ENCODE peak calls at places on chromosome 9, in four cellular contexts. G is WTC11, S is K562, W is HepG2. F is an unnamed sample.
A peak's percentile ranks its signal among the peaks of the same experiment; 100 is the strongest.

GRCh38 chr9:97412628-97413382 is 909 bp downstream of the TDRD7 start:
- DNase-seq in G (no peak), S (no peak), W (no peak), F (peak; percentile 31)

GRCh38 chr9:76818271-76818670 is 54.0 kb downstream of the PCA3 start:
- DNase-seq in G (no peak), S (no peak), W (peak; percentile 15), F (peak; percentile 26)

GRCh38 chr9:122180633-122181032 is 20.9 kb downstream of the MORN5 start:
- DNase-seq in G (no peak), S (peak; percentile 52), W (peak; percentile 60), F (no peak)

GRCh38 chr9:120899490-120900037 is 22.6 kb upstream of the PHF19 start:
- DNase-seq in G (no peak), S (peak; percentile 31), W (no peak), F (no peak)

GRCh38 chr9:135198889-135199288 is 111.4 kb downstream of the OLFM1 start:
- DNase-seq in G (peak; percentile 43), S (no peak), W (no peak), F (no peak)

GRCh38 chr9:134066923-134067851 is 639 bp downstream of the BRD3 start:
- DNase-seq in G (no peak), S (peak; percentile 71), W (no peak), F (peak; percentile 54)

GRCh38 chr9:132516911-132517310 is 65.5 kb upstream of the BARHL1 start:
- DNase-seq in G (no peak), S (no peak), W (no peak), F (no peak)

GRCh38 chr9:14423816-14424261 is 109.9 kb upstream of the NFIB start:
- DNase-seq in G (no peak), S (no peak), W (no peak), F (no peak)

GRCh38 chr9:34430843-34431437 is 27.4 kb downstream of the FAM219A start:
- DNase-seq in G (peak; percentile 65), S (peak; percentile 29), W (peak; percentile 25), F (peak; percentile 39)

DNA sequence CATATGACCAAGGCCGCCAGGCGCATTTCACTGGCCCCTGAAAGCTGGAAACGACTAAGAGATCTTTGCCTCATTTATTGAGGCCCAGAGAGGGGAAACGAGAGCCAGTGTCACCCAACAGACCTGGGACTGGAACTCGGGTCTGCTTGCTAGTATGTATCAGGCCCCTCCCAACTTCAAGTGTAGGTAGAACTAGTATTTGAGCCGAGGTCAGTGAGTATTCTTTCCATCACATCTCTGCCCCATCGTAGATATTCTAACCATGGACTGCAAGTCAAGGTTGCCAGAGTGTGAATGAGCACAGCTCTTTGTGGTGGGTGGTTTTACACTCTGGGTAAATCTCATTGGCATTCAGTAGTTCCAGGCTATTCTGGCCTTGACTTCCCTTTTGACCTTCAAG is 42.2 kb downstream of the GPR107 start:
- DNase-seq in G (no peak), S (no peak), W (no peak), F (no peak)
- TF ChIP-seq ELF4 in G (no peak), S (no peak), W (no peak), F (no peak)

GRCh38 chr9:127130235-127130634 is 7.8 kb upstream of the ANGPTL2 start:
- DNase-seq in G (no peak), S (no peak), W (no peak), F (no peak)

GRCh38 chr9:127132375-127132774 is 9.9 kb upstream of the ANGPTL2 start:
- DNase-seq in G (no peak), S (no peak), W (no peak), F (no peak)

GRCh38 chr9:127132921-127133647 is 10.6 kb upstream of the ANGPTL2 start:
- DNase-seq in G (peak; percentile 42), S (no peak), W (no peak), F (no peak)

GRCh38 chr9:127130661-127131538 is 8.5 kb upstream of the ANGPTL2 start:
- DNase-seq in G (no peak), S (no peak), W (peak; percentile 40), F (no peak)

DNA sequence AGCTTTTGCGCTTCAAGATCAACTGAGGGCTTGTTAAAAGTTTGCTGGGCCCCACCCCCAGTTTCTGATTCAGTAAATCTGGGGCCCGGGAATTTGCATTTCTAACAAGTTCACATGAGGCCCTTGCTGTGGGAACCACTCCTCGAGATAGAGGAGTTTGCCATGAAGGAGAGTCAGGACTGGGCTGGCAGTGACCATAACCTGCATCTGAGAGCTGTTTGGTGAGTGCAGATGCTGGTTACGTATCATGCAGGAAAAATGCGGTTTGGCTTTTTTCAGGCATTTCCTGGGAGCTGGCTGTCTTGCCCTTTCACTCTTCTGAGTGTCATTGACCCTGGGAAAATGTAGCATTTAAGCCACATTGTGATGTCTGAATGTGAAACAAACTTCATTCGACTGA is 9.4 kb upstream of the ANGPTL2 start:
- DNase-seq in G (no peak), S (no peak), W (no peak), F (no peak)
- TF ChIP-seq ELF4 in G (no peak), S (no peak), W (no peak), F (no peak)

DNA sequence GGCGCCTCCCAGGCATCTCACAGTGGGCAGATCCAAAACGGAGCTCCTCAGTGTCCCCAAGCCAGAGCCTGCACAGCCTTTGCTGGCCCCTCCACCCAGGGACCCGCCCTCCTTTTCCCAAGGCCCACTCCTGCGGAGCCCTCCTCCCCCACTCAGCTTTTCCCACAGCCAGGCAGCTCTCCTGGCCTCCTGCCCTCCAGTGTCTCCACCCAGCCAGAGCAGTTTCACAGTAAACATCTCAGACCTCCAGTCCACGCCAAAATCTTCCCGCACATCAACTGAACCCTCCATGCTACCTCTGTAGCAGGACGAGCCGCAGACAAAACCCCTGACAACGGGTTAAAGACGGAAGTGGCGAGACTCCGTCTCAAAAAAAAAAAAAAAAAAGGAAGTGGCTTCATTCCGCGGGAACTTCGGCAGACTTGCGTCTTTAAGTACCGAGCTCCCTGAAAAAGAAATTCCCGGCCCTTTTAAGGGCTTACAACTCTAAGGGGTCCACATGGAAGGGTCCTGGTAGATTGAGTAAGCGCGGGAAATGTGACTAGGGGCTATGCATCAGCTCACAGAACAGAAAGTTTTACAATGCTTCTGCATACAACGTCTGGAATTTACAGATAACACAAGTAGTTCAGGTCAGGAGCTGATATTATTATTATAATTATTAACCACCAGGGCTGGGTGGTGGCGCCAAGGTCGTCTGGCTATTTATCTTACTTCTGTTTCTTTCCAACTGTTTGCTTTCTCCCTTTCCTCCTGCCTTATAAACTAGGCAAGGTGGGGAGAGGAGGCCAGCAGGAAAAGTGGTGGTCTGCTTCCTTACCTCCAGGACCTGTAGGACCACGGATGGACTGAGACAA is 11.4 kb upstream of the GRIN1 start:
- DNase-seq in G (no peak), S (peak; percentile 43), W (peak; percentile 65), F (no peak)
- TF ChIP-seq ELF4 in G (no peak), S (no peak), W (no peak), F (no peak)

DNA sequence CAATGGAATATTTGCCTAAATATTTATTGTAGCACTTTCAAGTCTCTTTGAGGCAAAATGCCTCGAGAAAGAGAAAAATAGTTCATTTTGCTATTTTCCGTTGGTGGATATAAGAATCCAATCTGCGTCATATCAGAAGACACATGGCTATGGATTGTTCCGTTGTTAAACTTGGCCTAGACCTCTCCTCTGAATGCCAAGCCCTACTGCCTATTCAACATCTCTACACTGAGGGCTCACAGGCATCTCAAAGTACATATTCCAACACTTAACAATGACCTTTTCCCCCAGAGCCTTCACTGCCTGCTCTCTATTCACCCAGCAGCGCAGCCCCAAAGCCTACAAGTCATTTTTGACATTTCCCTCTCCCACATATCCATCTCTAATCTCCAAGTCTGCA is 350.1 kb downstream of the GLIS3 start:
- DNase-seq in G (no peak), S (no peak), W (no peak), F (no peak)
- TF ChIP-seq ELF4 in G (no peak), S (no peak), W (no peak), F (no peak)

GRCh38 chr9:1100945-1101344 is 50.8 kb downstream of the DMRT2 start:
- DNase-seq in G (peak; percentile 75), S (no peak), W (peak; percentile 26), F (peak; percentile 34)
- TF ChIP-seq ELF4 in G (no peak), S (no peak), W (no peak), F (no peak)

F was measured in HEK293T.